ENCODE peak calls at places on chromosomes 5 and 9, in four cellular contexts. D, N, A and C are unnamed samples.

GRCh38 chr5:94544031-94544650 is 74.3 kb downstream of the KIAA0825 start:
- ATAC-seq in D (peak), N (no peak), A (no peak), C (no peak)

GRCh38 chr5:129460121-129460950 is at the start of gene ADAMTS19:
- ATAC-seq in D (peak), N (peak), A (peak), C (peak)

GRCh38 chr5:167460449-167461020 is 830.9 kb upstream of the WWC1 start:
- ATAC-seq in D (no peak), N (no peak), A (no peak), C (no peak)

GRCh38 chr9:98430535-98430934 is 175.1 kb upstream of the TBC1D2 start:
- ATAC-seq in D (no peak), N (no peak), A (no peak), C (no peak)

GRCh38 chr9:98146101-98146991 is 27.3 kb upstream of the TRIM14 start:
- ATAC-seq in D (no peak), N (no peak), A (peak), C (no peak)

GRCh38 chr5:174387448-174387847 is 336.9 kb upstream of the MSX2 start:
- ATAC-seq in D (no peak), N (no peak), A (no peak), C (no peak)

GRCh38 chr5:16489322-16489791 is 23.8 kb upstream of the ZNF622 start:
- ATAC-seq in D (peak), N (no peak), A (peak), C (no peak)

GRCh38 chr9:127578627-127578951 is 33.5 kb upstream of the STXBP1 start:
- ATAC-seq in D (no peak), N (no peak), A (no peak), C (no peak)

GRCh38 chr5:147490989-147491388 is 18.9 kb downstream of the DPYSL3 start:
- ATAC-seq in D (no peak), N (no peak), A (no peak), C (no peak)

GRCh38 chr5:86679529-86679928 is 61.8 kb downstream of the COX7C start:
- ATAC-seq in D (peak), N (no peak), A (peak), C (peak)